ENCODE peak calls at places on chromosomes 13 and 19, in nine cellular contexts. O, R, A, H, I, U, M, N and E are unnamed samples.

GRCh38 chr13:111165189-111165588 is 50.1 kb downstream of the ARHGEF7 start:
- DNase-seq in M (no peak), R (no peak), U (no peak), H (no peak), A (no peak), N (no peak), O (no peak), I (no peak), E (no peak)

GRCh38 chr13:49606747-49607648 is 21.3 kb upstream of the ARL11 start:
- DNase-seq in M (peak), H (peak), U (peak), I (peak), A (peak), O (peak), N (peak), R (peak), E (peak)

GRCh38 chr19:6768236-6768785 is 1.1 kb upstream of the SH2D3A start:
- DNase-seq in H (no peak), I (no peak), N (no peak), M (no peak), A (no peak), U (no peak), O (no peak), R (no peak), E (no peak)

GRCh38 chr19:39160523-39160861 is 34.9 kb downstream of the PAK4 start:
- DNase-seq in O (peak), N (no peak), R (peak), H (peak), M (peak), U (peak), I (no peak), A (no peak), E (no peak)

GRCh38 chr13:100291626-100292025 is 202.7 kb downstream of the PCCA start:
- DNase-seq in H (no peak), R (no peak), M (no peak), I (no peak), A (no peak), U (no peak), N (no peak), O (no peak), E (no peak)

GRCh38 chr19:33492951-33493350 is 28.6 kb downstream of the PEPD start:
- DNase-seq in A (no peak), I (no peak), H (no peak), N (no peak), R (no peak), U (no peak), O (peak), M (no peak), E (no peak)

GRCh38 chr13:26254583-26255102 is 714 bp downstream of the CDK8 start:
- DNase-seq in O (peak), R (peak), A (peak), I (peak), H (peak), M (peak), N (peak), U (no peak), E (peak)

GRCh38 chr13:97749174-97749573 is 204.3 kb upstream of the IPO5 start:
- DNase-seq in M (peak), H (no peak), O (no peak), U (no peak), N (no peak), R (peak), A (no peak), I (no peak), E (peak)

GRCh38 chr19:21568816-21569496 is 63.6 kb downstream of the ZNF429 start:
- DNase-seq in N (no peak), A (peak), O (peak), U (no peak), R (peak), M (peak), I (no peak), H (peak), E (no peak)

GRCh38 chr19:16249826-16250434 is 52.2 kb downstream of the AP1M1 start:
- DNase-seq in O (no peak), M (peak), I (no peak), H (no peak), A (no peak), R (peak), U (peak), N (no peak), E (no peak)

GRCh38 chr13:90185734-90186133 is 1161.8 kb upstream of the MIR17HG start:
- DNase-seq in O (no peak), U (no peak), H (no peak), R (no peak), N (no peak), M (no peak), A (no peak), I (no peak), E (no peak)

GRCh38 chr13:74715718-74716117 is 581.5 kb upstream of the KLF12 start:
- DNase-seq in I (no peak), U (no peak), A (no peak), O (no peak), R (no peak), M (no peak), N (no peak), H (no peak), E (peak)

DNA sequence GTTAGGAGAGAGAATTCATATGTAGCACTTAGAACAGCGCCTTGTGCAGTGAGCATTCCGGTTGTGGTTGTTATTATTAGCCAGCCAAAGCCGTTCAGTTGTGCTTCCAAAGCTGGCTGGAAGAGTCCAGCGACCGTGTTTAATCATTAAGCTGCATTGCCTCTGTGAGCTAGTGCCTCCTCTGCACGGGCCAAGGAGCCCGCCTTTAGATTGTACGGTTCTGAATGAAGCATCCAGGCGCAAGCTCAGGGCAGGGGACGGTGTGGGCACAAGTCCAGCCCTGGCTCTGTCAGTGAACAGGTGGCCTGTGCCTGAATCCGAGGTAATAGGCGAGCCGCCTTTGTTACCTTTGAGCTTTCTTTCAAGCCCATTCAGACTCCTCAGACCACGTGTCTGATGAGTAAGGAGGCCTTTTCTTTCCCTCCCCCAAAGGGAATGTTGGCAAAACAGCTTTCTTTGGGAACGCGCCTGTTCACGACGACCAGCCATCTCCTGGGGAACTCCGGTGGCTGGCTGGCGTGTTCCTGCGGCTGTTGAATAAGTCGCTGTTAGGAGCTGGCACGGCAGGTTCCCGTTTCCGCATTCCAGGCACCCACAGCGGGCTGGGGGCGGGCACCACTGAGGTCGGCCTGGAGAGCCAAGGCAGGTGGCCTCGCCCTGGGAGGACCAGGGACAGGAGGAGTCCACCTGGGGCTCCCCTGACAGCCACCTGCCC is 25.1 kb downstream of the SIPA1L3 start:
- DNase-seq in O (peak), R (peak), I (no peak), M (peak), N (peak), U (peak), A (peak), H (peak), E (peak)
- TF ChIP-seq CTCF in O (no peak), R (peak), I (no peak), M (peak), N (peak), U (peak), A (no peak), H (no peak), E (no peak)

DNA sequence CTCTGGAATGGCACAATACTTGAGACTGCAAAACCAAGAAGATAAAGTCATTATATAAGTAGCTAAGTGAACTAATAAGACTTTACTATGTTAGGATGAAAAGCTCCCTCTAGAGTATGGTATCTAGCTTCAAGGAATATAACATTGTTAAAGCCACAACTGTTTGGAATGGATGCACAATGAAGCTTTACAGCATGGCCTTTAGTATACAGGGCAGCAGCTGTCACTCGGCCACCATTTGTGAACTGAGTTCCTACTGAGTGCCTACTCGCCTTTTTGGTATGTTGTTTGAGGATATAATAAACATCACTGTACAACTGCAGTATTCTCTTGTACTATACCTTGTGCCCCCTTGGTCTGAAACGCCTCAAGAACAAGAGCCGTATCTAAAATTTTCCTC is 6.8 kb downstream of the ALG5 start:
- DNase-seq in H (no peak), N (no peak), R (no peak), M (peak), O (no peak), A (no peak), U (no peak), I (no peak), E (no peak)
- TF ChIP-seq CTCF in H (no peak), N (no peak), R (no peak), M (no peak), O (no peak), A (no peak), U (peak), I (no peak), E (no peak)

GRCh38 chr19:19203012-19203856 is at the start of gene NR2C2AP:
- DNase-seq in H (peak), N (peak), M (peak), U (peak), O (peak), I (peak), A (peak), R (peak), E (peak)
- TF ChIP-seq CTCF in H (no peak), N (no peak), M (no peak), U (no peak), O (no peak), I (no peak), A (no peak), R (no peak), E (no peak)

GRCh38 chr19:50607388-50607787 is 32.3 kb downstream of the SYT3 start:
- DNase-seq in H (no peak), I (no peak), O (no peak), N (no peak), R (no peak), M (no peak), U (no peak), A (peak), E (no peak)

GRCh38 chr19:50602935-50603334 is 34.7 kb upstream of the LRRC4B start:
- DNase-seq in H (no peak), R (no peak), N (no peak), I (no peak), M (no peak), A (no peak), O (no peak), U (no peak), E (no peak)

GRCh38 chr19:50602496-50602895 is 34.3 kb upstream of the LRRC4B start:
- DNase-seq in M (no peak), U (no peak), I (no peak), A (no peak), R (no peak), N (no peak), H (no peak), O (no peak), E (no peak)

GRCh38 chr19:50607874-50608785 is 31.6 kb downstream of the SYT3 start:
- DNase-seq in H (peak), I (peak), O (peak), A (peak), M (peak), R (peak), N (peak), U (peak), E (no peak)
- TF ChIP-seq CTCF in H (no peak), I (peak), O (no peak), A (peak), M (no peak), R (peak), N (peak), U (peak), E (no peak)

DNA sequence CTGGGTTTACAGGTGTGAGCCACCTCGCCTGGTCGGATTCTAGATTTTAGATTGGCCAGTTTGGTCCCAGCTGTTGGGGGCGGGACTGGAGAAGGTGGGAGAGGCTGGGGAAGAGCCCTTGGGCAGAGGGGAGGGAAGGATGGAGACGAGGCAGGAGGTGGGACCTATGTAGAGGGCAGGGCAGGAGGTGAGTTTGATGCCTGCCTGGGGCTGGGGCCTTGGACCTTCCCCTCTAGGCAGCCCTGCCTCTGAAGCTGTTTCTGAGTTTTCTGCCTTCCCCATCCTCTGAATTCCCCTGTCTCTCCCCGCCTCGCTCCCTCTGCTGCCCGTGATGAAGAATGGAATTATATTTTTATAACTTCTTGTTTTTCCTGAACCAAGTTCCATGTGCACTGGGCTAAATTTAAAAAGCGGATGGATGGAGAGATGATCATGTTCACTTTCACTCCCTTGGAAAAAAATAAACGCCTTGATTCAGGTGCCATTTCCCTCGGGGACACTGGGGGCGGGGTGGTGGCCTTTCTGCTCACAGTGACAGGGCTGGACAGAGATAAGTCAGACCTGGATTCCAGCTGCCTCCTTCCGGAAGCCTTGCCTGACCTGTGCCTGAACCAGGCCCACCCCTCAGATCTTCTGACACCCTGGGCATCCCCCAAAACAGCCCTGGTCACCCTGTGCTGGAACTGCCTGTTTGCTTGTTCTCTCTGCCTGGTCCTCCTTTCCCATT is 16.5 kb upstream of the TNFAIP8L1 start:
- DNase-seq in H (no peak), I (peak), R (no peak), N (peak), M (no peak), U (no peak), O (no peak), A (no peak), E (no peak)
- TF ChIP-seq CTCF in H (no peak), I (peak), R (peak), N (peak), M (peak), U (peak), O (no peak), A (no peak), E (no peak)

GRCh38 chr19:56873493-56873892 is 33.0 kb upstream of the PEG3 start:
- DNase-seq in R (no peak), U (no peak), N (no peak), H (no peak), I (no peak), O (no peak), M (no peak), A (no peak), E (no peak)
- TF ChIP-seq CTCF in R (no peak), U (no peak), N (no peak), H (no peak), I (no peak), O (no peak), M (no peak), A (no peak), E (no peak)

DNA sequence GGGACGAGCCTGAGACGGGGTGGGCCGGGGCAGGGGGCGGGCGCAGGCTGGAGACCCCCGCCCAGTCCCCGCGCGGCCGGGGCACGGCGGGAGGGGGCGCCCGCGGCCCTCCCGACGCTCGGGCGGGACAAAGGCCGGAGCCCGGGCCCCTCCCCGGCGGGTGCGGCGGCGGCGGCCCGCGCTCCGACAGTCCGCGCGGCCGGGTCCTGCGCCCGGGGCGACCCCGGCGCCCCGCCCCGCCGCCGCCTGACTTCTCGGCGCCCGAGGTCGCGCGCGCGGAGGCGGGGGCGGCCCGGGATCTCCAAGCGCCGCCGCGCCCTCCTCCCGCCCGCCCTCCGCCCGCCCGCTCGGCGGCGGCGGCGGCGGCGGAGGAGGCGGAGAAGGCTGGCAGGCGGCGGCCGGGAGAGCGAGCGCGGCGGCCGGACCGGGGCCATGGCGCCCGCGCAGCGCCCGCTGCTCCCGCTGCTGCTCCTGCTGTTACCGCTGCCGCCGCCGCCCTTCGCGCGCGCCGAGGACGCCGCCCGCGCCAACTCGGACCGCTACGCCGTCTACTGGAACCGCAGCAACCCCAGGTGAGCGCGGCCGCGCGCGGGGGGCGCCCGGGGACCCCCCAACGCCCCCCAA is at the start of gene EFNA2:
- DNase-seq in N (no peak), U (no peak), I (peak), A (peak), R (no peak), H (no peak), O (no peak), M (no peak), E (no peak)
- TF ChIP-seq CTCF in N (peak), U (no peak), I (peak), A (peak), R (no peak), H (no peak), O (no peak), M (no peak), E (no peak)

DNA sequence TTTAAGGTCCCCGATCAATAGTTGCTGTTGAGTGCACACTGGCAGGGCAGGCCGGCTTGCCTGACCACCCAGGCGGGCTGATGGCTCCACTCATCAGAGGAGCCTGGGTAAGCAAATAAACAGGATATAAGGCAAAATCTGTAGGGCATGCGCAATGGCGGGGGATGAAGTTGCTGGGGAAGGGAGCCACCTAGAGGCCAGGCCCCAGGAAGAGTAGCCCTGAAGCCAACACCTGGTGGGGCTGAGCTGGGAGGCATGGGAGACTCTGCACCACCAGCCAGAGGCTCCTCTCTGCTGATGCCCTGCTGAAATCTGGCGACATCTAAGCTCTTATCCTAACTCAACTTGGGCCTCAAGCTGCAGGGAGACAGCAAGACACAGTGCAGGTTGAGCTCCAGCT is 324.3 kb downstream of the ZNF536 start:
- DNase-seq in U (no peak), O (peak), M (peak), N (peak), H (no peak), R (no peak), A (no peak), I (peak), E (no peak)
- TF ChIP-seq CTCF in U (peak), O (peak), M (peak), N (peak), H (no peak), R (peak), A (peak), I (no peak), E (no peak)

GRCh38 chr13:57553932-57554331 is 77.6 kb upstream of the PCDH17 start:
- DNase-seq in A (no peak), I (no peak), R (no peak), U (no peak), O (no peak), N (no peak), H (no peak), M (no peak), E (no peak)

GRCh38 chr13:57552441-57552840 is 79.1 kb upstream of the PCDH17 start:
- DNase-seq in M (no peak), U (no peak), R (no peak), N (no peak), A (no peak), H (no peak), O (no peak), I (no peak), E (no peak)

DNA sequence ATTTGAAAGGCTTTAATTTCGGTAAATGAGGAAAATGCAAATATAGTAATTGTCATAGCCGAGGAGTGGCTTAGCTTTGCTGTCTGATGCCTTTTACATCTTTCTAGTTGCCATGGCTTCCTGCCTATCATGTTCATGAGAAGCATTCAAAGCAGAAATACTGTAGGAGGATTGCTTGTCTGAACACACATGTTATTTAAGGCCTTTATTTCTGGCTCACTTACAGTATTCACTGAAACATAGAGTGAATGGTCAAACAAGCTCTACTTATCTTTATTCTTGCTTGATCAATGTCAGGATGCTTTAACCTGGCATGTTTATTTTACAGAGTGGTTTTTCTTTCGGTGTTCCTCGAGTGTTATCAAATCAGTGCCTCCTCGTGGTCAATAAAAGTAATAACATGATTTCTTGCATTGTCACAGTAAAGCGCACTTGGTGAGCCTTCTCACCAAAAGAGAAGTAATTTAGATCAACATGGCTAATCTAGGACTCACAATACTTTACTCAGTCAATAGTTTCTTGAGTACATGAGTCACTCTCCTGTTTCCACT is 73.5 kb upstream of the PCDH17 start:
- DNase-seq in R (peak), H (no peak), O (no peak), N (no peak), A (no peak), I (peak), U (no peak), M (peak), E (peak)
- TF ChIP-seq CTCF in R (no peak), H (no peak), O (no peak), N (peak), A (no peak), I (peak), U (no peak), M (no peak), E (peak)